ENCODE peak calls at places on chromosomes 12 and 14, in six cellular contexts. U is HFF-Myc, Y is choroid plexus epithelial cell, Z is right atrium auricular region, S is foreskin fibroblast, N is activated B cell treated with CpG ODN at 0.5 μM for 24 hours. F is an unnamed sample.

GRCh38 chr12:53451661-53452158 is at the start of gene PCBP2:
- DNase-seq in Z (peak; percentile 98), N (peak; percentile 92), Y (peak; percentile 100), U (peak; percentile 98), S (peak; percentile 100), F (peak; percentile 91)

GRCh38 chr12:91931110-91931509 is 214.5 kb downstream of the BTG1 start:
- DNase-seq in Z (no peak), U (no peak), Y (no peak), N (no peak), S (peak; percentile 46), F (no peak)

GRCh38 chr14:54450535-54450934 is 9.4 kb upstream of the CNIH1 start:
- DNase-seq in N (no peak), Y (peak; percentile 65), U (peak; percentile 86), Z (no peak), S (peak; percentile 94), F (no peak)

GRCh38 chr12:120844768-120845449 is 59.2 kb downstream of the SPPL3 start:
- DNase-seq in S (peak; percentile 23), Z (no peak), N (no peak), Y (no peak), U (no peak), F (no peak)

GRCh38 chr12:113092478-113093408 is 36.2 kb downstream of the DTX1 start:
- DNase-seq in N (no peak), Y (peak; percentile 25), U (no peak), S (no peak), Z (no peak), F (no peak)

GRCh38 chr12:132803883-132804282 is 24.8 kb downstream of the GOLGA3 start:
- DNase-seq in U (no peak), Y (no peak), N (no peak), Z (peak; percentile 68), S (no peak), F (no peak)

GRCh38 chr12:38886064-38886463 is 19.3 kb downstream of the CPNE8 start:
- DNase-seq in N (no peak), U (no peak), S (peak; percentile 51), Z (no peak), Y (peak; percentile 40), F (no peak)

GRCh38 chr14:96121660-96122395 is 82.7 kb downstream of the C14orf132 start:
- DNase-seq in Z (no peak), N (no peak), U (no peak), Y (peak; percentile 72), S (peak; percentile 87), F (no peak)

GRCh38 chr12:32983968-32984367 is 87.4 kb upstream of the PKP2 start:
- DNase-seq in U (no peak), Z (no peak), Y (no peak), S (no peak), N (no peak), F (no peak)

GRCh38 chr12:130916251-130916911 is 37.3 kb upstream of the ADGRD1 start:
- DNase-seq in Z (peak; percentile 80), N (peak; percentile 48), U (no peak), Y (peak; percentile 50), S (peak; percentile 84), F (peak; percentile 39)
- TF ChIP-seq CTCF in Z (peak; percentile 94), N (peak; percentile 53), U (peak; percentile 79), Y (peak; percentile 79), S (peak; percentile 95), F (peak; percentile 80)

DNA sequence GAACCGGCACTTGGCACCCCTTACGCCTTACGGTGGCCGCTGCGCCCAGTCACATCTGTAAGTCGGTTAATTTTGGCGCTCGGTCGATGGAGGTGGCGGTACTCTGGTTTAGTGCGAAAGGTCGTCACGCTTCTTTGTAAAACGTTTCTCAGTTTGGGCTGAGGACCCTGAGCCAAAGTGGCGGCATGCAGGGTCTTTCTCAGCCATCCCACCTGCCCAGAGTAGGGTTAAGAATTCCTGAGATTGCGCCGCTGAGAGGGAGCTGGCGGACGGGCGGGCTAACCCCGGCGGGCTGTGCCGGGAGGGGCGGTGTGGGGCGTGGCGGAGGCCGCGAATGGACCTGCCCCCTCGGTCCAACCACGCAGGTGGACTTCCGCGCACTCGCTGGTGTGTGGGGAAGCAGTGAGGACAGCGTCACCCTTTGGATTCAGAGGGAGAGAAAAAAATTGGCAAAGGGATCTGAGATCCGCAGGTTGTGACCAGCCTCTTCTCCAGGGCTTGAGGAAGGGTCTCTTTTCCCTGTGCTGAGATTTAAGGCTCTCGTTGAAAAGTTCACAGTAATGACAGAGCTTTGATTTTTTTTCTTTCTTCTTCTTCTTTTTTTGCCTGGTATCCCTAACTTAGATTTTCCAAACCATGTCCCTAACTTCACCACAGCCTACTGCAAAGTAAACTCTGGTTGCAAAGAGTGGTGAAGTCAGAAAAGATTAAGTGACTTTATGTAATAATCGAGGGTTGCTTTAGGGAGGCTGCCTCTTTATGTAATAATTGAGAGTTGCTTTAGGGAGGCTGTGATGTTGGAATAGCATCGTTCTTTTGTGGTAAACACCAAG is 602 bp upstream of the FBXO33 start:
- DNase-seq in Z (peak; percentile 92), N (peak; percentile 83), Y (peak; percentile 77), S (peak; percentile 88), U (peak; percentile 52), F (peak; percentile 59)
- TF ChIP-seq CTCF in Z (peak; percentile 50), N (no peak), Y (peak; percentile 9), S (no peak), U (no peak), F (no peak)

GRCh38 chr14:104932676-104933631 is 8.3 kb downstream of the PLD4 start:
- DNase-seq in U (peak; percentile 37), Y (peak; percentile 66), N (peak; percentile 86), S (peak; percentile 95), Z (peak; percentile 81), F (peak; percentile 75)
- TF ChIP-seq CTCF in U (peak; percentile 59), Y (peak; percentile 59), N (no peak), S (peak; percentile 63), Z (peak; percentile 89), F (peak; percentile 74)

GRCh38 chr14:52079239-52079956 is 10.5 kb upstream of the NID2 start:
- DNase-seq in U (no peak), N (no peak), S (peak; percentile 62), Z (no peak), Y (peak; percentile 58), F (no peak)

GRCh38 chr14:52080171-52080800 is 11.4 kb upstream of the NID2 start:
- DNase-seq in Z (no peak), S (peak; percentile 87), N (no peak), U (no peak), Y (peak; percentile 84), F (no peak)

GRCh38 chr14:52081964-52082363 is 13.1 kb upstream of the NID2 start:
- DNase-seq in S (no peak), N (no peak), U (no peak), Y (no peak), Z (no peak), F (no peak)

GRCh38 chr14:52080817-52081755 is 12.2 kb upstream of the NID2 start:
- DNase-seq in Y (peak; percentile 92), Z (no peak), S (peak; percentile 95), U (no peak), N (no peak), F (no peak)

GRCh38 chr14:52082903-52083302 is 14.0 kb upstream of the NID2 start:
- DNase-seq in N (no peak), Z (no peak), U (no peak), Y (no peak), S (no peak), F (no peak)
- TF ChIP-seq CTCF in N (no peak), Z (no peak), U (no peak), Y (no peak), S (no peak), F (no peak)

F was measured in mesothelial cell of epicardium.